ENCODE peak calls at places on chromosomes 5 and 9, in nine cellular contexts. N is Calu3, J is neural progenitor cell, F is foreskin fibroblast, W is body of pancreas, A is SK-N-SH, O is GM13977, C is colonic mucosa, V is AG09309. E is an unnamed sample.

GRCh38 chr5:58496488-58496887 is 5.3 kb downstream of the GAPT start:
- DNase-seq in V (no peak), W (no peak), O (no peak), J (no peak), N (no peak), A (no peak), F (no peak), C (no peak), E (no peak)

GRCh38 chr9:76136986-76137385 is 246.5 kb downstream of the PCSK5 start:
- DNase-seq in O (no peak), J (no peak), W (no peak), A (no peak), F (peak), N (no peak), V (peak), C (no peak), E (no peak)

GRCh38 chr5:122933926-122934325 is 88.5 kb downstream of the SNX24 start:
- DNase-seq in W (no peak), J (no peak), C (no peak), N (no peak), F (no peak), A (no peak), O (no peak), V (no peak), E (peak)

GRCh38 chr5:106312360-106312759 is 1358.4 kb downstream of the EFNA5 start:
- DNase-seq in C (no peak), N (no peak), O (no peak), F (peak), V (no peak), A (no peak), W (no peak), J (no peak), E (no peak)

GRCh38 chr9:98986866-98987653 is 43.4 kb downstream of the COL15A1 start:
- DNase-seq in A (no peak), F (no peak), C (no peak), W (no peak), V (no peak), J (no peak), O (no peak), N (no peak), E (no peak)

GRCh38 chr5:149618581-149619248 is 37.4 kb downstream of the ARHGEF37 start:
- DNase-seq in W (peak), V (no peak), N (peak), F (peak), A (peak), J (peak), C (peak), O (peak), E (peak)

GRCh38 chr9:70406446-70406862 is 8.0 kb downstream of the KLF9 start:
- DNase-seq in O (peak), V (no peak), N (no peak), W (no peak), C (no peak), J (peak), F (peak), A (no peak), E (peak)

GRCh38 chr5:93048858-93049257 is 532.2 kb downstream of the NR2F1-AS1 start:
- DNase-seq in A (no peak), N (no peak), J (no peak), V (no peak), F (no peak), W (no peak), C (no peak), O (no peak), E (no peak)

GRCh38 chr9:27499481-27499880 is 24.6 kb upstream of the IFNK start:
- DNase-seq in J (no peak), A (no peak), O (no peak), F (peak), W (no peak), C (no peak), N (no peak), V (no peak), E (no peak)

GRCh38 chr5:96718635-96719077 is 56.5 kb downstream of the CAST start:
- DNase-seq in N (peak), J (no peak), A (no peak), V (no peak), C (no peak), O (no peak), F (no peak), W (peak), E (no peak)

GRCh38 chr5:96691503-96692303 is 29.5 kb downstream of the CAST start:
- DNase-seq in J (no peak), V (peak), F (peak), N (no peak), A (no peak), O (no peak), C (no peak), W (no peak), E (no peak)

GRCh38 chr5:97554992-97555981 is 372.2 kb upstream of the RIOK2 start:
- DNase-seq in O (no peak), V (peak), F (peak), J (no peak), A (no peak), C (no peak), W (no peak), N (no peak), E (no peak)

GRCh38 chr9:126642009-126642744 is 28.4 kb downstream of the LMX1B start:
- DNase-seq in F (no peak), O (no peak), A (no peak), C (no peak), W (peak), V (no peak), J (no peak), N (no peak), E (no peak)

GRCh38 chr5:16577677-16578076 is 39.1 kb downstream of the RETREG1 start:
- DNase-seq in C (no peak), N (no peak), W (no peak), A (no peak), O (no peak), J (no peak), F (no peak), V (no peak), E (no peak)

GRCh38 chr9:99303177-99303576 is 81.1 kb downstream of the SEC61B start:
- DNase-seq in W (no peak), J (no peak), C (no peak), A (no peak), N (no peak), F (no peak), O (no peak), V (no peak), E (no peak)

GRCh38 chr5:386432-387341 is 56.3 kb upstream of the EXOC3 start:
- DNase-seq in A (no peak), F (peak), J (no peak), C (peak), O (no peak), W (no peak), V (no peak), N (no peak), E (no peak)

GRCh38 chr5:179338123-179338676 is 7.1 kb downstream of the ADAMTS2 start:
- DNase-seq in F (no peak), O (no peak), A (no peak), V (no peak), W (no peak), J (no peak), C (no peak), N (no peak), E (no peak)

GRCh38 chr5:24998641-24999040 is 353.9 kb upstream of the CDH10 start:
- DNase-seq in C (no peak), F (no peak), V (no peak), O (no peak), W (no peak), A (no peak), J (no peak), N (no peak), E (no peak)

GRCh38 chr9:27353405-27354229 is 56.7 kb upstream of the EQTN start:
- DNase-seq in C (no peak), F (no peak), A (peak), W (no peak), V (no peak), J (peak), O (no peak), N (no peak), E (no peak)

GRCh38 chr5:140642718-140643117 is 3.5 kb downstream of the TMCO6 start:
- DNase-seq in N (no peak), C (no peak), A (no peak), J (no peak), W (no peak), O (no peak), V (peak), F (peak), E (no peak)

GRCh38 chr9:108049026-108049591 is 559.5 kb upstream of the KLF4 start:
- DNase-seq in C (peak), F (peak), A (no peak), W (no peak), O (no peak), J (no peak), N (peak), V (peak), E (no peak)

DNA sequence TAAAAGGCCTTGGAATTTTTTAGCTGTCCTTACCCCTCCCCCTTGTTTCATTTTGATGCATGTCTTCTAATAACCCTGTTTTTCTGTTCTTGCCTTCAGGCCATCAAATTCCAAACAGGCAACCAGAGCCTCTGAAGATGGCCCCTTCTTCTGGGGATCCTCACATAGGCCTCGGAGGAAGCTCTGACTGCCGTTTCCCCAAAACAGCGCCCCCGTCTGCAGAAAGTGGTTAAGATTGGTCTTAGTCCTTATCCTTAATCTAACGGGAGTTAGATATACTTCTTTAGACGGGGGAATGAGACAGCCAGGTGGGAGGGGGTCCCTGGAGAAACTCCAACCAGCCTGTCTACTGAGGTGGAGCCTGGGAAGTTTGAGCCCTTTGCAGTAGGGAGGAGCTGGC is 226.3 kb upstream of the ZNF608 start:
- DNase-seq in O (no peak), J (no peak), V (no peak), A (no peak), N (no peak), W (no peak), F (no peak), C (no peak), E (no peak)
- TF ChIP-seq CTCF in O (no peak), J (peak), V (no peak), A (no peak), N (no peak), W (no peak), F (no peak), C (no peak), E (no peak)

GRCh38 chr5:138594305-138595058 is 19.3 kb upstream of the HSPA9 start:
- DNase-seq in F (no peak), W (no peak), O (no peak), C (no peak), J (no peak), V (no peak), N (no peak), A (no peak), E (no peak)
- TF ChIP-seq CTCF in F (peak), W (peak), O (peak), C (no peak), J (peak), V (peak), N (peak), A (peak), E (peak)

DNA sequence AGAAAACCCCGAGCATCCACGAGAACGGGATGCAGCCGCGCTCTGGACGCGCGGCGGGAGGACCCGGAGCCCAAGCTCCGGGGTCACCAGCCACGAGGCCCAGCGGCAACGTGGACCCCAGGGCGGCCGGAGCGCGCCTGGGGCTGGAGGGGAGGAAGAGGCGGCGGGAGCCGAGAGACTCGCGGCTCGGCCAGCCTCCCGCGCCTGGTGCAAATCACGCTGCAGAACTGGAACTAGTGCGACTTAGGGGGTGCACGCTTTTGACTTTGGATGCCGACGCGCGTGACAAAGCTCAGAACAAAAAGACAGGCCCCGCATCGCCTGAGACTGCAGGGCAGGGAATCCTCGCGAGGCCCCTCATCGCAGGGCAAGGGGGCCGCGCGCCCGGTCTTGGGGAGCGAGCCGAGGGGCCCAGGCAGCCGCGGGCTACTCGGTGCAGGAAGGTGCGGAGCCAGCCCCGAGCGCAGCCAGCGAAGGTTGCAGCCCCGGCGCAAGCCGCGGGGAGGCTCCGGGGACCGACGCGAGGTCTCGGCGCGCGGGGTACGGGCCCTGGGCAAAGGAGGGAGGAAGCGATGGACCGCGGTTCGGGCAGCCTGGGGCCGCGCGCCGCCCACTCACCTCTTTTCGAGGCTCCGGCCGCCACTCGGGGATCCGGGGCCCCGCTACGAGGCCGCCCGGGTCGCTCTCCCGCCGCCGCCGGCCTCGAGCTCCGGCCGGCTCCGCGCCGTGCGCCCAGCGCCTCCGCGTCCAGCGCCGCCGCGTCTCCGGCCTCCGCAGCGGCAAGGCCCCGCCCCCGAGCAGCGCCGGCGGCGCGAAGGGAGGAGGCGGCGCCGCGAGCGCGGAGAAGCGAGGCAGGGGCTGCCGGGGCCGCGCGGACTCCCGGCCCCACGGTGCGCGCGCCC is at the start of gene GOLM1:
- DNase-seq in F (peak), A (peak), N (peak), J (peak), C (peak), O (peak), W (peak), V (no peak), E (peak)
- TF ChIP-seq CTCF in F (no peak), A (no peak), N (no peak), J (peak), C (no peak), O (peak), W (peak), V (no peak), E (no peak)

DNA sequence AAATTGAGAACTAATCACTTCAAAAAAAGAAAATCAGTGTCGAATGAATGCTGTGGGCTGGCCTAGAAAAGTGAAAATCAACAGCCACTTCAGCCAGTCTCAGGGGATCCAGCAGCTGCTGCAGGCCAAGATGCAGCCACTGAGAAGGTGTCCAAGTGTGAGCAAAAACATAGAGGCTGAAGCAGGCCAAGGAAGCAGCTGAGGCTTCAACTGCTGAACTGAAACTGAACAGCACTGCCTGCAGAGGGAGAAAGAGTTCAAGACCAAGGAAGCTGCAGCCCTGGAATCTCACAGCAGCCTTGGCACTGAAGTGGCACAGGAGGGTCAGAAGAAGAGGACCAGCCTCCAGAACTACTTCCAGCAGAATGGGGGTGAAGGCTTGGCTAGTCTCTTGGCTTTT is 15.8 kb upstream of the SLC36A3 start:
- DNase-seq in C (no peak), N (peak), F (peak), J (no peak), V (no peak), W (no peak), A (no peak), O (no peak), E (peak)
- TF ChIP-seq CTCF in C (no peak), N (no peak), F (no peak), J (no peak), V (peak), W (no peak), A (no peak), O (peak), E (peak)

DNA sequence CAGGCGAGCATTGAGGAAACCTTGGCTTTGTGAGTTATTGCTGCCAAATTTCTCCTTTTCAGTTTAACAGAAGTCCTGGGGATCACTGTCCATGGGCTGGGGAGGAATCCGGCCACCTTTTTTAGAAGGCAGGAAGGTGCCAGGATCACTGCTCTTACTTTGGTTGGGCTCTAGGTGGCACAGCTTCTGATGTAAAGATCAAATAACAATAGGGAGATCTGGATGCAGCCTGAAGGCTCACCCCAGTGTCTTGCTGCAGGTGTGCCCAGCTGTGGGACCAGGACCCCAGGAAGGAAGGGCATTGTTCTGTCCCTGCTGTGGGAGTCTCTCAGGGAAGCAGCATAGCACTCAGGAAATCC is 69.5 kb downstream of the DAB2IP start:
- DNase-seq in W (no peak), C (no peak), V (no peak), N (no peak), A (no peak), O (no peak), J (no peak), F (peak), E (no peak)
- TF ChIP-seq CTCF in W (peak), C (no peak), V (peak), N (no peak), A (peak), O (no peak), J (peak), F (no peak), E (no peak)

E was measured in nephron progenitor cell.